ENCODE peak calls at places on chromosomes 11 and 22, in eight cellular contexts. C is progenitor cell of endocrine pancreas, I is Peyer's patch, R is brain microvascular endothelial cell, B is lower lobe of right lung, Y is prostate gland, D is HCT116, J is ascending aorta. E is an unnamed sample.

GRCh38 chr22:50423956-50424355 is 50.9 kb downstream of the SBF1 start:
- DNase-seq in C (no peak), I (no peak), R (no peak), B (no peak), Y (no peak), D (no peak), J (no peak), E (no peak)

GRCh38 chr22:40426671-40427070 is 56.3 kb downstream of the SGSM3 start:
- DNase-seq in C (no peak), I (no peak), R (no peak), B (no peak), Y (no peak), D (no peak), J (no peak), E (no peak)

GRCh38 chr11:96278039-96278897 is 64.7 kb downstream of the MAML2 start:
- DNase-seq in C (no peak), I (no peak), R (no peak), B (no peak), Y (no peak), D (no peak), J (no peak), E (no peak)

GRCh38 chr11:6357222-6357621 is 33.1 kb upstream of the SMPD1 start:
- DNase-seq in C (no peak), I (no peak), R (peak; percentile 92), B (no peak), Y (no peak), D (peak; percentile 22), J (peak; percentile 53), E (no peak)

GRCh38 chr11:68040121-68040956 is 1.5 kb downstream of the TCIRG1 start:
- DNase-seq in C (no peak), I (peak; percentile 71), R (peak; percentile 45), B (peak; percentile 84), Y (peak; percentile 56), D (no peak), J (peak; percentile 51), E (no peak)

GRCh38 chr11:120952503-120953229 is 71.2 kb upstream of the TBCEL start:
- DNase-seq in C (peak; percentile 81), I (peak; percentile 58), R (peak; percentile 50), B (peak; percentile 62), Y (peak; percentile 74), D (peak; percentile 61), J (no peak), E (peak; percentile 69)

GRCh38 chr11:71446942-71447688 is 1.1 kb downstream of the DHCR7 start:
- DNase-seq in C (no peak), I (no peak), R (peak; percentile 61), B (no peak), Y (peak; percentile 60), D (no peak), J (no peak), E (no peak)

GRCh38 chr11:11580831-11581492 is 40.8 kb downstream of the GALNT18 start:
- DNase-seq in C (no peak), I (no peak), R (no peak), B (no peak), Y (peak; percentile 46), D (no peak), J (no peak), E (no peak)

GRCh38 chr11:126122863-126123262 is 60.2 kb upstream of the CDON start:
- DNase-seq in C (no peak), I (no peak), R (no peak), B (no peak), Y (no peak), D (no peak), J (no peak), E (no peak)

GRCh38 chr22:46469701-46470100 is 67.7 kb downstream of the CELSR1 start:
- DNase-seq in C (no peak), I (no peak), R (no peak), B (no peak), Y (peak; percentile 76), D (no peak), J (no peak), E (no peak)

GRCh38 chr22:17569971-17570511 is 6.7 kb downstream of the SLC25A18 start:
- DNase-seq in C (no peak), I (no peak), R (peak; percentile 24), B (no peak), Y (no peak), D (no peak), J (no peak), E (no peak)

GRCh38 chr22:49052023-49052538 is 775.6 kb downstream of the BRD1 start:
- DNase-seq in C (no peak), I (no peak), R (no peak), B (no peak), Y (no peak), D (no peak), J (no peak), E (no peak)

GRCh38 chr11:45654741-45655283 is 10.6 kb downstream of the CHST1 start:
- DNase-seq in C (no peak), I (no peak), R (no peak), B (peak; percentile 7), Y (no peak), D (no peak), J (no peak), E (no peak)

GRCh38 chr11:13970986-13971385 is 8.5 kb downstream of the SPON1 start:
- DNase-seq in C (no peak), I (no peak), R (no peak), B (no peak), Y (no peak), D (peak; percentile 24), J (no peak), E (no peak)
- TF ChIP-seq CTCF in C (peak; percentile 45), I (peak; percentile 74), R (peak; percentile 44), B (peak; percentile 35), Y (peak; percentile 31), D (peak; percentile 69), J (no peak), E (no peak)

GRCh38 chr22:44943701-44944324 is 66.0 kb downstream of the PHF21B start:
- DNase-seq in C (no peak), I (no peak), R (no peak), B (no peak), Y (no peak), D (no peak), J (no peak), E (no peak)
- TF ChIP-seq CTCF in C (no peak), I (no peak), R (no peak), B (no peak), Y (no peak), D (no peak), J (no peak), E (no peak)

DNA sequence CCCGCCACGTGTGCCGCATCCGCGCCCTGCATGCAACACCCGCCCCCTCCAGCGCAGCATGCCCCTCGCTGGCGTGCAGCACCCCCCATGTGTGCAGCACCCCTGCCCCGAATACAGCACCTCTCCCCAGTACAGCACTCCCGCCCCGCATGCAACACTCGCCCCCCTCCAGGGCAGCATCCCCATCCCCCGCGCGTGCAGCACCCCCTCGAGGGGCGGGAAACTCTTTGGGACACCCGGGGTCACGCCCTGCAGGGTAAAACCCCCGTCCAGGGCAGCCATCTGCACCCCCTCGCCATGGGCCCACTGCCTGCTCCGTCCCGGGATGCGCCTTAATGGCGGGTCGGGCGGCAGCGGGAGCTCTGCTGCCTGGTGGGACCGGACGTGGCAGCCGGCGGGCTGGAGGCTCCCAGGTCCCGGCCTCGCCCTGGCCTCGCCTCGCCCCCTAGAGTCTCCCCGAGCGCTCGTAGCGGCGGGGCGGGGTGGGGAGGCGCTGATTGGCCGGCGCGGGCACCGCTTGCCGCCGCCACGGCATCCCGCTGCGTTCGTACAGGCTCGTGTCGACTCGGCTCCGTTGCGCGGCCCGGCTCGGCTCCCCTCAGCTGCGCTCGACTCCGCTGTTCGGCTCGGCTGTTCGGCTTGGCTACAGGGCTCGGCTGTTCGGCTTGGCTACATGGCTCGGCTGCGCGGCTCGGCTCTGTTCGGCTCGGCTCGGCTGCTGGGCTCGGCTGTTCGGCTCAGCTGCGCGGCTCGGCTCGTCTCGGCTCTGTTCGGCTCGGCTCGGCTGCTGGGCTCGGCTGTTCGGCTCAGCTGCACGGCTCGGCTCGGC is 417 bp upstream of the BRSK2 start:
- DNase-seq in C (peak; percentile 97), I (peak; percentile 95), R (peak; percentile 94), B (peak; percentile 97), Y (peak; percentile 97), D (peak; percentile 91), J (peak; percentile 81), E (peak; percentile 91)
- TF ChIP-seq CTCF in C (peak; percentile 20), I (no peak), R (no peak), B (peak; percentile 25), Y (peak; percentile 38), D (no peak), J (peak; percentile 10), E (no peak)

DNA sequence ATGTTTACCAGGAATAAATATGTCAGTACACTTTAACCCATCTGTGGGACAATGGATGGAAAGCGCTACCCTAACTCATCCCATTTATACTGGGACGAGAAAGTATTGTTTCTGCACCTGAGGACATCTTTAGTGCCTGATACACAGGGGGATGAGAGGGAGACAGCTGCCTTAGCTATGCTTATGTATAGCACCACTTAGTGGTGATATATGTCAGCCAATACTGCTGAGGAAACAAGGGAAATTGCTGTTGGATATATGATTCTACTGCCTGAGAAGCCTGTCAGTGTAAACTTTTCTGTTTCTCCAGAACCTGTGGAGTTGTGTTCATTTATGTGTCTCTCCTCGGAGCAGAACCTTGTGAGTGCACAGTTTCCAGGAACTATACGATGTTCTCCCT is 13.3 kb upstream of the CEP295 start:
- DNase-seq in C (no peak), I (no peak), R (peak; percentile 16), B (no peak), Y (no peak), D (no peak), J (no peak), E (no peak)
- TF ChIP-seq CTCF in C (peak; percentile 44), I (peak; percentile 29), R (peak; percentile 65), B (no peak), Y (no peak), D (peak; percentile 43), J (no peak), E (no peak)

GRCh38 chr11:131025020-131025419 is 108.7 kb upstream of the SNX19 start:
- DNase-seq in C (no peak), I (no peak), R (peak; percentile 47), B (no peak), Y (no peak), D (no peak), J (no peak), E (no peak)
- TF ChIP-seq CTCF in C (peak; percentile 59), I (no peak), R (peak; percentile 87), B (no peak), Y (no peak), D (peak; percentile 54), J (no peak), E (no peak)

GRCh38 chr22:44311104-44311854 is 1.5 kb downstream of the SHISAL1 start:
- DNase-seq in C (no peak), I (no peak), R (no peak), B (no peak), Y (no peak), D (no peak), J (no peak), E (no peak)
- TF ChIP-seq CTCF in C (no peak), I (no peak), R (peak; percentile 39), B (no peak), Y (no peak), D (peak; percentile 17), J (no peak), E (no peak)

GRCh38 chr22:41844036-41844435 is 11.1 kb downstream of the SREBF2 start:
- DNase-seq in C (no peak), I (no peak), R (no peak), B (no peak), Y (no peak), D (no peak), J (no peak), E (no peak)
- TF ChIP-seq CTCF in C (no peak), I (no peak), R (no peak), B (no peak), Y (no peak), D (no peak), J (no peak), E (no peak)